ENCODE peak calls at places on chromosomes 7 and 10, in six cellular contexts. One of them, this sample, is unnamed.

GRCh38 chr10:13319166-13319565 is 19.3 kb upstream of the PHYH start:
- DNase-seq in B cell: no peak
- DNase-seq in BJ: no peak
- DNase-seq in esophagus squamous epithelium: no peak
- DNase-seq in brain microvascular endothelial cell: no peak
- DNase-seq in retinal pigment epithelial cell: no peak
- DNase-seq in this sample: no peak

GRCh38 chr10:119478111-119479047 is 64.1 kb downstream of the RGS10 start:
- DNase-seq in retinal pigment epithelial cell: no peak
- DNase-seq in brain microvascular endothelial cell: no peak
- DNase-seq in esophagus squamous epithelium: no peak
- DNase-seq in BJ: no peak
- DNase-seq in B cell: peak
- DNase-seq in this sample: peak

GRCh38 chr7:140036224-140036651 is 26.5 kb downstream of the PARP12 start:
- DNase-seq in brain microvascular endothelial cell: no peak
- DNase-seq in B cell: no peak
- DNase-seq in esophagus squamous epithelium: no peak
- DNase-seq in retinal pigment epithelial cell: no peak
- DNase-seq in BJ: no peak
- DNase-seq in this sample: no peak

GRCh38 chr10:58517481-58518355 is 5.0 kb downstream of the BICC1 start:
- DNase-seq in retinal pigment epithelial cell: no peak
- DNase-seq in BJ: no peak
- DNase-seq in esophagus squamous epithelium: no peak
- DNase-seq in brain microvascular endothelial cell: no peak
- DNase-seq in B cell: no peak
- DNase-seq in this sample: no peak

GRCh38 chr7:158476303-158476932 is 111.2 kb downstream of the PTPRN2 start:
- DNase-seq in retinal pigment epithelial cell: no peak
- DNase-seq in BJ: no peak
- DNase-seq in brain microvascular endothelial cell: no peak
- DNase-seq in B cell: no peak
- DNase-seq in esophagus squamous epithelium: no peak
- DNase-seq in this sample: no peak

GRCh38 chr7:117791877-117792780 is 81.1 kb downstream of the CTTNBP2 start:
- DNase-seq in retinal pigment epithelial cell: no peak
- DNase-seq in esophagus squamous epithelium: no peak
- DNase-seq in B cell: no peak
- DNase-seq in brain microvascular endothelial cell: no peak
- DNase-seq in BJ: no peak
- DNase-seq in this sample: peak

GRCh38 chr10:35300063-35300699 is 36.1 kb upstream of the CCNY start:
- DNase-seq in retinal pigment epithelial cell: no peak
- DNase-seq in B cell: peak
- DNase-seq in esophagus squamous epithelium: no peak
- DNase-seq in brain microvascular endothelial cell: peak
- DNase-seq in BJ: peak
- DNase-seq in this sample: peak

GRCh38 chr10:30782543-30783461 is 153.2 kb upstream of the LYZL2 start:
- DNase-seq in retinal pigment epithelial cell: no peak
- DNase-seq in esophagus squamous epithelium: no peak
- DNase-seq in B cell: no peak
- DNase-seq in brain microvascular endothelial cell: no peak
- DNase-seq in BJ: no peak
- DNase-seq in this sample: no peak

GRCh38 chr10:113087082-113088029 is 137.3 kb downstream of the TCF7L2 start:
- DNase-seq in retinal pigment epithelial cell: peak
- DNase-seq in B cell: no peak
- DNase-seq in esophagus squamous epithelium: no peak
- DNase-seq in BJ: peak
- DNase-seq in brain microvascular endothelial cell: peak
- DNase-seq in this sample: no peak

GRCh38 chr7:33905389-33906032 is at the start of gene BMPER:
- DNase-seq in retinal pigment epithelial cell: no peak
- DNase-seq in brain microvascular endothelial cell: no peak
- DNase-seq in esophagus squamous epithelium: no peak
- DNase-seq in B cell: peak
- DNase-seq in BJ: no peak
- DNase-seq in this sample: peak

GRCh38 chr10:10642741-10643280 is 374.9 kb upstream of the CELF2 start:
- DNase-seq in retinal pigment epithelial cell: no peak
- DNase-seq in esophagus squamous epithelium: no peak
- DNase-seq in BJ: no peak
- DNase-seq in brain microvascular endothelial cell: peak
- DNase-seq in B cell: no peak
- DNase-seq in this sample: no peak

GRCh38 chr7:143906895-143907294 is 4.9 kb upstream of the TCAF1 start:
- DNase-seq in B cell: no peak
- DNase-seq in retinal pigment epithelial cell: no peak
- DNase-seq in BJ: no peak
- DNase-seq in esophagus squamous epithelium: no peak
- DNase-seq in brain microvascular endothelial cell: no peak
- DNase-seq in this sample: no peak

GRCh38 chr10:116646502-116646901 is 25.7 kb downstream of the PNLIPRP2 start:
- DNase-seq in B cell: no peak
- DNase-seq in esophagus squamous epithelium: no peak
- DNase-seq in brain microvascular endothelial cell: no peak
- DNase-seq in BJ: no peak
- DNase-seq in retinal pigment epithelial cell: no peak
- DNase-seq in this sample: no peak

GRCh38 chr7:148650232-148650858 is 48.4 kb upstream of the CUL1 start:
- DNase-seq in esophagus squamous epithelium: no peak
- DNase-seq in B cell: no peak
- DNase-seq in retinal pigment epithelial cell: no peak
- DNase-seq in BJ: peak
- DNase-seq in brain microvascular endothelial cell: no peak
- DNase-seq in this sample: no peak

GRCh38 chr10:82392533-82392932 is 517.5 kb downstream of the NRG3 start:
- DNase-seq in retinal pigment epithelial cell: no peak
- DNase-seq in esophagus squamous epithelium: no peak
- DNase-seq in B cell: no peak
- DNase-seq in BJ: no peak
- DNase-seq in brain microvascular endothelial cell: no peak
- DNase-seq in this sample: no peak

GRCh38 chr7:37376386-37376785 is 72.3 kb downstream of the ELMO1 start:
- DNase-seq in retinal pigment epithelial cell: no peak
- DNase-seq in BJ: no peak
- DNase-seq in brain microvascular endothelial cell: no peak
- DNase-seq in B cell: no peak
- DNase-seq in esophagus squamous epithelium: no peak
- DNase-seq in this sample: no peak

GRCh38 chr7:143492043-143492471 is 14.4 kb downstream of the TAS2R41 start:
- DNase-seq in B cell: no peak
- DNase-seq in BJ: peak
- DNase-seq in retinal pigment epithelial cell: no peak
- DNase-seq in brain microvascular endothelial cell: peak
- DNase-seq in esophagus squamous epithelium: no peak
- DNase-seq in this sample: no peak

GRCh38 chr7:129804301-129805085 is 148.3 kb downstream of the UBE2H start:
- DNase-seq in B cell: no peak
- DNase-seq in retinal pigment epithelial cell: no peak
- DNase-seq in brain microvascular endothelial cell: no peak
- DNase-seq in esophagus squamous epithelium: no peak
- DNase-seq in BJ: no peak
- DNase-seq in this sample: no peak

GRCh38 chr7:35596061-35596460 is 98.9 kb downstream of the HERPUD2 start:
- DNase-seq in B cell: no peak
- DNase-seq in retinal pigment epithelial cell: no peak
- DNase-seq in BJ: no peak
- DNase-seq in brain microvascular endothelial cell: peak
- DNase-seq in esophagus squamous epithelium: no peak
- DNase-seq in this sample: no peak

GRCh38 chr10:114876169-114876568 is 54.6 kb downstream of the FHIP2A start:
- DNase-seq in brain microvascular endothelial cell: no peak
- DNase-seq in BJ: no peak
- DNase-seq in esophagus squamous epithelium: no peak
- DNase-seq in B cell: no peak
- DNase-seq in retinal pigment epithelial cell: no peak
- DNase-seq in this sample: no peak

GRCh38 chr10:114877301-114877644 is 55.7 kb downstream of the FHIP2A start:
- DNase-seq in esophagus squamous epithelium: no peak
- DNase-seq in B cell: no peak
- DNase-seq in retinal pigment epithelial cell: no peak
- DNase-seq in brain microvascular endothelial cell: no peak
- DNase-seq in BJ: no peak
- DNase-seq in this sample: no peak

GRCh38 chr10:114876602-114877300 is 55.2 kb downstream of the FHIP2A start:
- DNase-seq in B cell: peak
- DNase-seq in esophagus squamous epithelium: no peak
- DNase-seq in retinal pigment epithelial cell: no peak
- DNase-seq in BJ: no peak
- DNase-seq in brain microvascular endothelial cell: peak
- DNase-seq in this sample: peak

GRCh38 chr10:114872519-114873087 is 51.0 kb downstream of the FHIP2A start:
- DNase-seq in esophagus squamous epithelium: no peak
- DNase-seq in brain microvascular endothelial cell: no peak
- DNase-seq in retinal pigment epithelial cell: no peak
- DNase-seq in BJ: no peak
- DNase-seq in B cell: no peak
- DNase-seq in this sample: no peak

GRCh38 chr10:114874827-114875541 is 53.4 kb downstream of the FHIP2A start:
- DNase-seq in B cell: peak
- DNase-seq in esophagus squamous epithelium: no peak
- DNase-seq in retinal pigment epithelial cell: no peak
- DNase-seq in BJ: no peak
- DNase-seq in brain microvascular endothelial cell: peak
- DNase-seq in this sample: peak
- TF ChIP-seq CTCF in B cell: no peak
- TF ChIP-seq CTCF in esophagus squamous epithelium: no peak
- TF ChIP-seq CTCF in retinal pigment epithelial cell: peak
- TF ChIP-seq CTCF in BJ: no peak
- TF ChIP-seq CTCF in brain microvascular endothelial cell: peak
- TF ChIP-seq CTCF in this sample: peak

DNA sequence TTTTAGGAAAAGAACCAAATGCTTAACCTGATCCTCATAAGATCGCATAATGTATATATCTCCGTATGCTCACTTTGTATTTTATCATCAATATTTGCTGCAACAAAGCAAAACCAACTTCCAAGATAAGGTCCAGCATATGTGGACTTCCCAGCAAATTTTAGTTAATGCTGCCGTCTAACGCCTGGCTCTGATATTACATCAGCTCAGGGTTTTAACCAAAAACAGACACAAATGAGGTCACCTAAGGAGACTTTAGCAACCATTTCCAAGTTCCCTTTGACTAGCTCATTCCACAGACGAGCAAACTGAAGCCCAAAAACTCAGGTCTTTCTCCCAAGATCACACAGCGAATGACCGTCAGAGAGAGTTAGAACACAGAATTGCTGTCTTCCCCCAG is 59.4 kb upstream of the UCN3 start:
- DNase-seq in retinal pigment epithelial cell: no peak
- DNase-seq in BJ: peak
- DNase-seq in B cell: no peak
- DNase-seq in brain microvascular endothelial cell: no peak
- DNase-seq in esophagus squamous epithelium: no peak
- DNase-seq in this sample: no peak
- TF ChIP-seq CTCF in retinal pigment epithelial cell: no peak
- TF ChIP-seq CTCF in BJ: peak
- TF ChIP-seq CTCF in B cell: no peak
- TF ChIP-seq CTCF in brain microvascular endothelial cell: no peak
- TF ChIP-seq CTCF in esophagus squamous epithelium: no peak
- TF ChIP-seq CTCF in this sample: no peak

GRCh38 chr10:111076682-111077661 is at the start of gene ADRA2A:
- DNase-seq in B cell: peak
- DNase-seq in BJ: peak
- DNase-seq in brain microvascular endothelial cell: peak
- DNase-seq in esophagus squamous epithelium: no peak
- DNase-seq in retinal pigment epithelial cell: no peak
- DNase-seq in this sample: peak
- TF ChIP-seq CTCF in B cell: no peak
- TF ChIP-seq CTCF in BJ: no peak
- TF ChIP-seq CTCF in brain microvascular endothelial cell: no peak
- TF ChIP-seq CTCF in esophagus squamous epithelium: no peak
- TF ChIP-seq CTCF in retinal pigment epithelial cell: no peak
- TF ChIP-seq CTCF in this sample: no peak

DNA sequence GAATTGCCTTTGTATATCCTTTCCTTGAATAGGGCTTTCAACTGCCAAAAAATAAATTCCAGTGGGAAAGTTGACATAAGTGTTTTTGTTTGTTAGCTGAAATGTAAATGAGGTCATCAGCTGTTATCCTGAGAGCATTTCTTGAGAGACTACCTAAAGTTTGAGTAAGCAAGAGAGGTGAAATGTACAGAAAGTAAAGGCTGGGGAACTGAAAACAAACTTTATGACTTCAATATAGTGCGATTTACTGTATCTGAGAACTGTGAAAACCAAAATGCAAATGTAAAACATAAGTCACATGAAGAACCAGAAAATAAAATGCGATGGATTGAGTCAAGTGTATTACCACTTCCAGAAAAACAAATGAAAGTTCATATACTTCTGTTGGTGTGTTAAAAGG is 527.3 kb upstream of the SEMA3D start:
- DNase-seq in esophagus squamous epithelium: no peak
- DNase-seq in BJ: no peak
- DNase-seq in brain microvascular endothelial cell: no peak
- DNase-seq in retinal pigment epithelial cell: no peak
- DNase-seq in B cell: no peak
- DNase-seq in this sample: peak
- TF ChIP-seq CTCF in esophagus squamous epithelium: no peak
- TF ChIP-seq CTCF in BJ: no peak
- TF ChIP-seq CTCF in brain microvascular endothelial cell: no peak
- TF ChIP-seq CTCF in retinal pigment epithelial cell: no peak
- TF ChIP-seq CTCF in B cell: no peak
- TF ChIP-seq CTCF in this sample: no peak

GRCh38 chr10:131901181-131901829 is 497 bp downstream of the PPP2R2D start:
- DNase-seq in brain microvascular endothelial cell: no peak
- DNase-seq in esophagus squamous epithelium: no peak
- DNase-seq in retinal pigment epithelial cell: no peak
- DNase-seq in BJ: no peak
- DNase-seq in B cell: peak
- DNase-seq in this sample: peak

GRCh38 chr10:131899116-131899690 is 1.6 kb upstream of the PPP2R2D start:
- DNase-seq in BJ: no peak
- DNase-seq in B cell: no peak
- DNase-seq in retinal pigment epithelial cell: no peak
- DNase-seq in brain microvascular endothelial cell: no peak
- DNase-seq in esophagus squamous epithelium: no peak
- DNase-seq in this sample: no peak

GRCh38 chr10:131900350-131901152 is at the start of gene PPP2R2D:
- DNase-seq in brain microvascular endothelial cell: peak
- DNase-seq in retinal pigment epithelial cell: peak
- DNase-seq in B cell: peak
- DNase-seq in BJ: peak
- DNase-seq in esophagus squamous epithelium: peak
- DNase-seq in this sample: peak

GRCh38 chr10:131898713-131899112 is 2.1 kb upstream of the PPP2R2D start:
- DNase-seq in BJ: no peak
- DNase-seq in retinal pigment epithelial cell: no peak
- DNase-seq in brain microvascular endothelial cell: no peak
- DNase-seq in B cell: no peak
- DNase-seq in esophagus squamous epithelium: no peak
- DNase-seq in this sample: no peak

GRCh38 chr10:131899695-131900349 is 986 bp upstream of the PPP2R2D start:
- DNase-seq in brain microvascular endothelial cell: no peak
- DNase-seq in esophagus squamous epithelium: no peak
- DNase-seq in BJ: no peak
- DNase-seq in B cell: no peak
- DNase-seq in retinal pigment epithelial cell: no peak
- DNase-seq in this sample: no peak
- TF ChIP-seq CTCF in brain microvascular endothelial cell: peak
- TF ChIP-seq CTCF in esophagus squamous epithelium: no peak
- TF ChIP-seq CTCF in BJ: no peak
- TF ChIP-seq CTCF in B cell: no peak
- TF ChIP-seq CTCF in retinal pigment epithelial cell: peak
- TF ChIP-seq CTCF in this sample: no peak